ENCODE peak calls at places on chromosome X, in eight cellular contexts. B is activated CD8-positive, alpha-beta memory T cell treated with anti-CD3 and anti-CD28 coated beads, Interleukin-2, amount 10 ng/mL, durations not matched to agents 7 days and 5 days; G is endothelial cell; D is AG04450; A is germinal center; U is activated CD4-positive, alpha-beta T cell treated with anti-CD3 and anti-CD28 coated beads for 36 hours; T is right cardiac atrium; M is GM12892. Y is an unnamed sample.
A peak's percentile ranks its signal among the peaks of the same experiment; 100 is the strongest.

GRCh38 chrX:151789179-151789800 is 54.7 kb downstream of the CNGA2 start:
- DNase-seq in B (no peak), G (no peak), D (peak; percentile 27), A (no peak), U (no peak), T (peak; percentile 69), M (no peak), Y (peak; percentile 41)

GRCh38 chrX:111868726-111869638 is 7.0 kb upstream of the TRPC5OS start:
- DNase-seq in B (no peak), G (no peak), D (no peak), A (no peak), U (no peak), T (no peak), M (no peak), Y (peak; percentile 22)

GRCh38 chrX:46317158-46317557 is 228.1 kb downstream of the ZNF674 start:
- DNase-seq in B (no peak), G (no peak), D (no peak), A (no peak), U (no peak), T (no peak), M (no peak), Y (peak; percentile 58)

GRCh38 chrX:53082773-53083616 is 828 bp downstream of the TSPYL2 start:
- DNase-seq in B (no peak), G (no peak), D (no peak), A (no peak), U (no peak), T (no peak), M (no peak), Y (no peak)

GRCh38 chrX:106035064-106035463 is 3.5 kb downstream of the SERPINA7 start:
- DNase-seq in B (no peak), G (no peak), D (no peak), A (no peak), U (no peak), T (no peak), M (no peak), Y (no peak)

GRCh38 chrX:22314211-22314610 is 41.5 kb downstream of the CBLL2 start:
- DNase-seq in B (no peak), G (no peak), D (no peak), A (no peak), U (no peak), T (no peak), M (no peak), Y (peak; percentile 35)

GRCh38 chrX:24306430-24306829 is 7.4 kb downstream of the SUPT20HL2 start:
- DNase-seq in B (no peak), G (no peak), D (no peak), A (no peak), U (no peak), T (no peak), M (no peak), Y (no peak)

GRCh38 chrX:134484039-134484438 is 24.1 kb downstream of the HPRT1 start:
- DNase-seq in B (no peak), G (no peak), D (no peak), A (no peak), U (no peak), T (no peak), M (no peak), Y (peak; percentile 65)

GRCh38 chrX:49878834-49879655 is at the start of gene USP27X:
- DNase-seq in B (peak; percentile 83), G (peak; percentile 59), D (peak; percentile 45), A (peak; percentile 71), U (peak; percentile 79), T (peak; percentile 91), M (peak; percentile 48), Y (peak; percentile 77)

GRCh38 chrX:48648299-48648698 is 35.3 kb upstream of the WAS start:
- DNase-seq in B (peak; percentile 47), G (peak; percentile 15), D (no peak), A (peak; percentile 18), U (peak; percentile 47), T (peak; percentile 53), M (no peak), Y (peak; percentile 25)

GRCh38 chrX:119477812-119478232 is 9.6 kb downstream of the SLC25A5 start:
- DNase-seq in B (no peak), G (no peak), D (no peak), A (no peak), U (no peak), T (no peak), M (no peak), Y (peak; percentile 54)

GRCh38 chrX:10984213-10984612 is 126.9 kb upstream of the HCCS start:
- DNase-seq in B (no peak), G (no peak), D (no peak), A (no peak), U (no peak), T (no peak), M (no peak), Y (no peak)

GRCh38 chrX:56281789-56282188 is 49.6 kb downstream of the KLF8 start:
- DNase-seq in B (no peak), G (peak; percentile 3), D (no peak), A (no peak), U (no peak), T (no peak), M (no peak), Y (peak; percentile 15)

GRCh38 chrX:100449696-100450606 is 39.9 kb upstream of the PCDH19 start:
- DNase-seq in B (no peak), G (peak; percentile 3), D (no peak), A (no peak), U (no peak), T (peak; percentile 71), M (no peak), Y (peak; percentile 25)

GRCh38 chrX:104432321-104432720 is 133.7 kb upstream of the IL1RAPL2 start:
- DNase-seq in B (no peak), G (no peak), D (no peak), A (no peak), U (no peak), T (no peak), M (no peak), Y (peak; percentile 65)

GRCh38 chrX:103253608-103254007 is 1.3 kb downstream of the TCEAL8 start:
- DNase-seq in B (no peak), G (peak; percentile 6), D (no peak), A (no peak), U (no peak), T (no peak), M (no peak), Y (no peak)

GRCh38 chrX:71053217-71053621 is 14.9 kb downstream of the SNX12 start:
- DNase-seq in B (no peak), G (peak; percentile 33), D (no peak), A (peak; percentile 71), U (peak; percentile 45), T (peak; percentile 65), M (no peak), Y (no peak)

GRCh38 chrX:66914082-66914481 is 275.2 kb upstream of the EDA2R start:
- DNase-seq in B (no peak), G (no peak), D (no peak), A (no peak), U (no peak), T (no peak), M (no peak), Y (peak; percentile 26)

GRCh38 chrX:67789536-67789935 is 245.7 kb downstream of the AR start:
- DNase-seq in B (no peak), G (no peak), D (no peak), A (no peak), U (no peak), T (no peak), M (no peak), Y (no peak)

GRCh38 chrX:8743126-8743732 is 11.3 kb upstream of the ANOS1 start:
- DNase-seq in B (peak; percentile 51), G (peak; percentile 71), D (no peak), A (peak; percentile 19), U (peak; percentile 69), T (peak; percentile 74), M (no peak), Y (no peak)

GRCh38 chrX:25873196-25873595 is 264.9 kb upstream of the MAGEB18 start:
- DNase-seq in B (no peak), G (no peak), D (no peak), A (no peak), U (no peak), T (no peak), M (no peak), Y (peak; percentile 95)

GRCh38 chrX:53440631-53441517 is 6.7 kb upstream of the HSD17B10 start:
- DNase-seq in B (peak; percentile 43), G (peak; percentile 3), D (no peak), A (no peak), U (peak; percentile 59), T (peak; percentile 80), M (no peak), Y (peak; percentile 61)

GRCh38 chrX:40468033-40468979 is 112.5 kb upstream of the ATP6AP2 start:
- DNase-seq in B (peak; percentile 54), G (no peak), D (no peak), A (peak; percentile 5), U (peak; percentile 72), T (peak; percentile 65), M (no peak), Y (peak; percentile 40)

GRCh38 chrX:86002076-86002896 is 45.1 kb downstream of the CHM start:
- DNase-seq in B (peak; percentile 39), G (peak; percentile 17), D (no peak), A (no peak), U (peak; percentile 7), T (peak; percentile 31), M (no peak), Y (peak; percentile 50)

GRCh38 chrX:49838374-49838773 is 9.3 kb downstream of the PAGE4 start:
- DNase-seq in B (no peak), G (peak; percentile 24), D (no peak), A (peak; percentile 2), U (peak; percentile 25), T (no peak), M (no peak), Y (peak; percentile 21)

GRCh38 chrX:120308558-120308957 is 2.7 kb downstream of the TMEM255A start:
- DNase-seq in B (no peak), G (peak; percentile 20), D (no peak), A (no peak), U (peak; percentile 14), T (no peak), M (no peak), Y (no peak)

GRCh38 chrX:12245650-12246645 is 107.7 kb downstream of the FRMPD4 start:
- DNase-seq in B (no peak), G (no peak), D (no peak), A (no peak), U (no peak), T (no peak), M (no peak), Y (no peak)

GRCh38 chrX:23292979-23293651 is 41.5 kb upstream of the PTCHD1 start:
- DNase-seq in B (no peak), G (no peak), D (no peak), A (no peak), U (no peak), T (no peak), M (no peak), Y (peak; percentile 5)